ENCODE peak calls at places on chromosomes 1 and 21, in seven cellular contexts. U is AG20443; E is NCI-H2029 treated with DMSO at 0.1 percent for 48 hours; X is T-helper 17 cell; V is iris pigment epithelial cell; T is SK-MEL-5; H is CD4-positive, alpha-beta memory T cell. P is an unnamed sample.

GRCh38 chr1:92485374-92486250 is 1.1 kb downstream of the GFI1 start:
- DNase-seq in E (peak; percentile 58), H (peak; percentile 79), U (no peak), T (no peak), X (peak; percentile 67), V (peak; percentile 33), P (peak; percentile 65)

GRCh38 chr1:183148599-183148998 is 37.5 kb upstream of the LAMC2 start:
- DNase-seq in X (no peak), V (peak; percentile 71), E (no peak), T (no peak), U (peak; percentile 34), H (no peak), P (peak; percentile 83)

GRCh38 chr1:25743164-25744139 is 56.5 kb upstream of the SELENON start:
- DNase-seq in H (no peak), T (peak; percentile 82), X (no peak), U (peak; percentile 76), V (peak; percentile 75), E (peak; percentile 57), P (peak; percentile 99)

GRCh38 chr1:225657462-225657989 is 4.6 kb upstream of the ENAH start:
- DNase-seq in X (no peak), E (no peak), U (peak; percentile 57), V (peak; percentile 88), H (no peak), T (no peak), P (peak; percentile 83)

GRCh38 chr21:15992171-15992570 is 262.4 kb downstream of the USP25 start:
- DNase-seq in V (peak; percentile 60), U (no peak), T (no peak), X (no peak), H (no peak), E (no peak), P (no peak)

GRCh38 chr1:93196591-93196990 is 16.1 kb downstream of the CCDC18 start:
- DNase-seq in E (no peak), H (no peak), U (peak; percentile 6), X (no peak), V (peak; percentile 68), T (no peak), P (no peak)

GRCh38 chr21:44931137-44931500 is 8.7 kb upstream of the SLX9 start:
- DNase-seq in T (no peak), H (no peak), E (no peak), U (peak; percentile 62), V (no peak), X (no peak), P (peak; percentile 51)

GRCh38 chr1:225963735-225964530 is 22.9 kb upstream of the LEFTY2 start:
- DNase-seq in E (no peak), U (no peak), H (no peak), V (no peak), X (no peak), T (no peak), P (no peak)

GRCh38 chr21:44840771-44841170 is 22.9 kb upstream of the SUMO3 start:
- DNase-seq in U (no peak), X (no peak), E (no peak), H (no peak), T (no peak), V (no peak), P (no peak)

GRCh38 chr1:99650773-99651437 is 5.0 kb downstream of the PALMD start:
- DNase-seq in H (no peak), U (no peak), T (peak; percentile 61), X (no peak), V (no peak), E (no peak), P (no peak)

GRCh38 chr1:228150458-228151169 is 884 bp downstream of the GJC2 start:
- DNase-seq in E (no peak), T (no peak), U (peak; percentile 88), X (no peak), H (no peak), V (peak; percentile 55), P (no peak)

GRCh38 chr1:22814176-22815042 is 103.8 kb downstream of the EPHB2 start:
- DNase-seq in X (no peak), H (no peak), T (no peak), U (peak; percentile 54), V (no peak), E (peak; percentile 68), P (no peak)

GRCh38 chr1:202237052-202237451 is 43.5 kb downstream of the LGR6 start:
- DNase-seq in T (peak; percentile 74), U (peak; percentile 58), V (peak; percentile 21), H (peak; percentile 6), E (no peak), X (no peak), P (peak; percentile 61)

GRCh38 chr1:109490029-109490933 is 3.6 kb upstream of the CYB561D1 start:
- DNase-seq in T (peak; percentile 73), U (peak; percentile 84), V (peak; percentile 63), H (peak; percentile 68), E (no peak), X (peak; percentile 70), P (peak; percentile 65)

GRCh38 chr1:178530037-178530402 is 17.1 kb downstream of the TEX35 start:
- DNase-seq in V (peak; percentile 63), T (no peak), E (no peak), H (no peak), X (no peak), U (peak; percentile 90), P (peak; percentile 84)

GRCh38 chr21:46482846-46483231 is 24.1 kb downstream of the DIP2A start:
- DNase-seq in X (no peak), E (no peak), T (no peak), U (no peak), V (no peak), H (no peak), P (no peak)

GRCh38 chr1:247444571-247444970 is 13.3 kb downstream of the OR2B11 start:
- DNase-seq in U (no peak), V (no peak), E (no peak), H (no peak), T (no peak), X (no peak), P (no peak)

GRCh38 chr1:78114034-78114956 is 68.5 kb downstream of the GIPC2 start:
- DNase-seq in T (peak; percentile 83), V (peak; percentile 78), H (peak; percentile 64), E (peak; percentile 76), U (peak; percentile 67), X (peak; percentile 41), P (peak; percentile 50)

GRCh38 chr21:45973475-45974072 is 8.0 kb upstream of the COL6A1 start:
- DNase-seq in H (peak; percentile 75), V (peak; percentile 87), T (no peak), U (peak; percentile 78), E (no peak), X (peak; percentile 70), P (peak; percentile 86)

GRCh38 chr21:41865002-41865777 is 14.0 kb downstream of the PRDM15 start:
- DNase-seq in V (no peak), U (no peak), E (no peak), X (no peak), H (no peak), T (no peak), P (no peak)

GRCh38 chr1:107432108-107432507 is 291.3 kb downstream of the NTNG1 start:
- DNase-seq in E (no peak), H (no peak), X (no peak), U (no peak), T (peak; percentile 8), V (no peak), P (peak; percentile 8)

GRCh38 chr1:201383647-201384405 is 6.3 kb upstream of the TNNT2 start:
- DNase-seq in E (peak; percentile 92), X (no peak), T (no peak), V (peak; percentile 92), U (peak; percentile 88), H (no peak), P (peak; percentile 99)